ENCODE peak calls at places on chromosome 10, in five cellular contexts. V is Calu3; A is CD8-positive, alpha-beta T cell; B is kidney epithelial cell; Y is IMR-90. H is an unnamed sample.
A peak's percentile ranks its signal among the peaks of the same experiment; 100 is the strongest.

GRCh38 chr10:75633568-75633967 is 202.1 kb downstream of the LRMDA start:
- DNase-seq in V (no peak), A (no peak), B (no peak), Y (no peak), H (no peak)

GRCh38 chr10:31372439-31372838 is 53.4 kb downstream of the ZEB1 start:
- DNase-seq in V (no peak), A (no peak), B (no peak), Y (no peak), H (no peak)

GRCh38 chr10:48903151-48903550 is 36.5 kb downstream of the LRRC18 start:
- DNase-seq in V (no peak), A (no peak), B (no peak), Y (no peak), H (no peak)

GRCh38 chr10:5648494-5649457 is 17.6 kb downstream of the ASB13 start:
- DNase-seq in V (no peak), A (no peak), B (no peak), Y (no peak), H (no peak)

GRCh38 chr10:71963351-71963755 is 842 bp upstream of the CHST3 start:
- DNase-seq in V (no peak), A (no peak), B (no peak), Y (no peak), H (no peak)

GRCh38 chr10:86363833-86364511 is 2.6 kb downstream of the GRID1 start:
- DNase-seq in V (no peak), A (no peak), B (no peak), Y (no peak), H (no peak)

GRCh38 chr10:17512341-17513001 is 58.1 kb upstream of the ST8SIA6 start:
- DNase-seq in V (peak; percentile 60), A (no peak), B (peak; percentile 96), Y (peak; percentile 98), H (peak; percentile 83)

GRCh38 chr10:125113661-125114388 is 46.5 kb downstream of the CTBP2 start:
- DNase-seq in V (no peak), A (no peak), B (no peak), Y (no peak), H (no peak)

GRCh38 chr10:123774075-123774742 is 108.1 kb downstream of the GPR26 start:
- DNase-seq in V (no peak), A (no peak), B (no peak), Y (no peak), H (no peak)

GRCh38 chr10:6114758-6115410 is 26.1 kb downstream of the RBM17 start:
- DNase-seq in V (no peak), A (no peak), B (no peak), Y (peak; percentile 59), H (no peak)

GRCh38 chr10:88033793-88034192 is 170.4 kb downstream of the PTEN start:
- DNase-seq in V (no peak), A (no peak), B (no peak), Y (no peak), H (no peak)

GRCh38 chr10:62303922-62304321 is 35.3 kb upstream of the RTKN2 start:
- DNase-seq in V (no peak), A (no peak), B (no peak), Y (no peak), H (no peak)

GRCh38 chr10:22515009-22515408 is 169.7 kb downstream of the SPAG6 start:
- DNase-seq in V (no peak), A (no peak), B (no peak), Y (no peak), H (no peak)

GRCh38 chr10:95356-96115 is 39.7 kb upstream of the ZMYND11 start:
- DNase-seq in V (no peak), A (no peak), B (no peak), Y (no peak), H (no peak)

GRCh38 chr10:6138456-6138855 is 49.6 kb downstream of the RBM17 start:
- DNase-seq in V (no peak), A (no peak), B (no peak), Y (no peak), H (no peak)

GRCh38 chr10:103139803-103140202 is 53.3 kb downstream of the NT5C2 start:
- DNase-seq in V (no peak), A (no peak), B (no peak), Y (no peak), H (no peak)

GRCh38 chr10:17249820-17250219 is 21.8 kb downstream of the VIM start:
- DNase-seq in V (no peak), A (no peak), B (no peak), Y (peak; percentile 34), H (no peak)

GRCh38 chr10:50809596-50809995 is 69.9 kb downstream of the ASAH2B start:
- DNase-seq in V (no peak), A (no peak), B (no peak), Y (peak; percentile 4), H (no peak)

GRCh38 chr10:100100651-100101525 is 19.2 kb upstream of the CPN1 start:
- DNase-seq in V (no peak), A (no peak), B (no peak), Y (peak; percentile 42), H (no peak)

GRCh38 chr10:96794786-96795733 is 37.0 kb upstream of the LCOR start:
- DNase-seq in V (no peak), A (no peak), B (no peak), Y (no peak), H (peak; percentile 40)

GRCh38 chr10:127945335-127945734 is 38.4 kb downstream of the PTPRE start:
- DNase-seq in V (peak; percentile 69), A (no peak), B (peak; percentile 55), Y (peak; percentile 17), H (no peak)

GRCh38 chr10:77350711-77351119 is 286.9 kb downstream of the KCNMA1 start:
- DNase-seq in V (peak; percentile 86), A (no peak), B (peak; percentile 96), Y (peak; percentile 100), H (no peak)

GRCh38 chr10:8758029-8758428 is 703.5 kb downstream of the GATA3 start:
- DNase-seq in V (no peak), A (no peak), B (peak; percentile 28), Y (no peak), H (no peak)

GRCh38 chr10:34297551-34298370 is 517.3 kb downstream of the PARD3 start:
- DNase-seq in V (no peak), A (no peak), B (no peak), Y (peak; percentile 57), H (no peak)

GRCh38 chr10:112842832-112843360 is 107.2 kb upstream of the TCF7L2 start:
- DNase-seq in V (no peak), A (no peak), B (peak; percentile 4), Y (peak; percentile 7), H (no peak)

GRCh38 chr10:5817322-5818047 is 4.3 kb upstream of the GDI2 start:
- DNase-seq in V (no peak), A (no peak), B (no peak), Y (no peak), H (no peak)

GRCh38 chr10:123926401-123927264 is 35.0 kb upstream of the CPXM2 start:
- DNase-seq in V (no peak), A (no peak), B (no peak), Y (peak; percentile 1), H (no peak)

GRCh38 chr10:133230023-133230319 is at the start of gene UTF1:
- DNase-seq in V (no peak), A (no peak), B (no peak), Y (no peak), H (no peak)

GRCh38 chr10:133230387-133231195 is 574 bp downstream of the UTF1 start:
- DNase-seq in V (no peak), A (peak; percentile 14), B (no peak), Y (no peak), H (no peak)

GRCh38 chr10:133231244-133231945 is 1.4 kb downstream of the UTF1 start:
- DNase-seq in V (no peak), A (peak; percentile 18), B (no peak), Y (no peak), H (no peak)

GRCh38 chr10:133229265-133230022 is 573 bp upstream of the UTF1 start:
- DNase-seq in V (no peak), A (peak; percentile 15), B (no peak), Y (no peak), H (no peak)

GRCh38 chr10:133231946-133232574 is 2.0 kb downstream of the UTF1 start:
- DNase-seq in V (no peak), A (no peak), B (no peak), Y (no peak), H (no peak)
- TF ChIP-seq CTCF in V (no peak), A (no peak), B (no peak), Y (no peak), H (no peak)

GRCh38 chr10:78852856-78853255 is 215.9 kb upstream of the ZMIZ1 start:
- DNase-seq in V (no peak), A (no peak), B (no peak), Y (peak; percentile 4), H (no peak)
- TF ChIP-seq CTCF in V (peak; percentile 36), A (peak; percentile 19), B (peak; percentile 18), Y (peak; percentile 22), H (peak; percentile 32)

GRCh38 chr10:23696476-23696875 is 257.6 kb downstream of the OTUD1 start:
- DNase-seq in V (no peak), A (no peak), B (no peak), Y (no peak), H (no peak)

GRCh38 chr10:23693895-23694294 is 255.0 kb downstream of the OTUD1 start:
- DNase-seq in V (no peak), A (no peak), B (no peak), Y (no peak), H (no peak)

GRCh38 chr10:23695825-23696420 is 257.0 kb downstream of the OTUD1 start:
- DNase-seq in V (no peak), A (no peak), B (no peak), Y (no peak), H (no peak)

GRCh38 chr10:23694446-23694920 is 255.6 kb downstream of the OTUD1 start:
- DNase-seq in V (no peak), A (no peak), B (no peak), Y (no peak), H (no peak)

DNA sequence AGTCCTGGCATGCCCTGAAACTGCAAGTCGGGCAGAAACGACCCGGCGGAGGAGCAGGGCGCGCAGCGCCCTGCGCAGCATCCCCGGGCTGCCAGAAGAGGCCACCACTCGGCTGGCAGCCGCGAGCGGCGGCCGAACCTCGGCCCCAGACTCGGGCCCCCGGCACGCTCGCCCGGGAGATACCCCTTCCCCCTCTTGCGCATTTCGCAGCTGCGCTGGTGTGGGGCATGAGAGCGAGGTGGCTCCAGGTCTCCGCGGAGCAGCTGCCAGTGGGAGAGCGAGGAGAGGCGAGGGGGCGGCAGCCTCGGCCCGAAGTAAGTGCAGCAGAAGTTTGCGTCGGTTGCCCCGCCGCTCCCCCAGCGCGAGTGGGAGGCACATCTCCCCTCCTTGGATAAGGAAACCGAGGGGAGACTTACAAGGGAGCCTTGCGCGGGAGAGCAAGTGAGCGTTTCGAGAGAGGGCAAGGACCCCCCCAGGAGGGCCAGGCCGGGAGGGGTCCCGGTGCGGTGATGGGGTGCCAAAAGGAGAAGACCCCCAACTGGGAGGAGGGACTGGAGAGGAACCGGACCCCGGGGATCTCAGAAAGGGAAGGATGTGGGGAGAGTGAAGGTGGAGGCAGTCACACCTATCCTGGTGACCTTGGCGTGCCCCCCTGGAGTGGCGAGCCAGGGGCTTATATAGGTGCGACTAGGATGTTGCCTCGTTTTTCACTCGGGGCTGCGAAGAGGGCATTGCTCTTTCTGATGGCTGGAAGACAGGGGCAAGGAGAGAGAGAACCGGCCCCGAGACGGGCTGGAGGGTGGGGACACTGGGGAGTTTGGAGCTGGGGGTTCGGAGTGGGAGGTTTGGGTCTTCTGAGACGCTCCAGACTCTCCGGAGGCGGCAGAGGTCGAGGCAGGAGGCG is 256.3 kb downstream of the OTUD1 start:
- DNase-seq in V (no peak), A (no peak), B (no peak), Y (no peak), H (no peak)
- TF ChIP-seq CTCF in V (no peak), A (no peak), B (no peak), Y (no peak), H (no peak)

GRCh38 chr10:67506083-67506756 is 189.8 kb downstream of the CTNNA3 start:
- DNase-seq in V (no peak), A (no peak), B (no peak), Y (no peak), H (no peak)
- TF ChIP-seq CTCF in V (no peak), A (no peak), B (no peak), Y (no peak), H (no peak)

GRCh38 chr10:13613519-13613918 is 26.8 kb downstream of the PRPF18 start:
- DNase-seq in V (no peak), A (no peak), B (no peak), Y (peak; percentile 68), H (no peak)
- TF ChIP-seq CTCF in V (peak; percentile 27), A (no peak), B (peak; percentile 26), Y (peak; percentile 63), H (peak; percentile 71)

H was measured in osteocyte.